ENCODE peak calls at places on chromosomes 11 and 22, in four cellular contexts. D is H1, B is GM12878, Y is K562. K is an unnamed sample.

GRCh38 chr11:96309001-96309642 is 33.9 kb downstream of the MAML2 start:
- DNase-seq in Y (no peak), D (no peak), B (no peak), K (no peak)

GRCh38 chr22:35923026-35923425 is 105.6 kb downstream of the RBFOX2 start:
- DNase-seq in B (no peak), Y (no peak), D (no peak), K (no peak)

GRCh38 chr22:29216873-29217666 is 11.4 kb downstream of the EMID1 start:
- DNase-seq in B (no peak), D (no peak), Y (no peak), K (peak)

GRCh38 chr22:31905356-31905755 is 39.0 kb upstream of the YWHAH start:
- DNase-seq in D (no peak), B (no peak), Y (no peak), K (no peak)

GRCh38 chr11:48093795-48094642 is 113.7 kb downstream of the PTPRJ start:
- DNase-seq in Y (no peak), D (peak), B (no peak), K (peak)

GRCh38 chr22:21857501-21857914 is 9.9 kb downstream of the MAPK1 start:
- DNase-seq in Y (no peak), D (no peak), B (peak), K (peak)

GRCh38 chr22:50278461-50278860 is 8.3 kb upstream of the MAPK11 start:
- DNase-seq in D (no peak), Y (no peak), B (no peak), K (no peak)

GRCh38 chr11:17988465-17988864 is 24.4 kb downstream of the SERGEF start:
- DNase-seq in B (no peak), D (no peak), Y (no peak), K (no peak)

GRCh38 chr11:68431984-68432600 is 28.5 kb upstream of the PPP6R3 start:
- DNase-seq in D (no peak), Y (no peak), B (no peak), K (no peak)

GRCh38 chr11:30586251-30587144 is at the start of gene MPPED2:
- DNase-seq in Y (peak), D (peak), B (no peak), K (no peak)

GRCh38 chr11:68855205-68855978 is 13.7 kb upstream of the CPT1A start:
- DNase-seq in B (no peak), Y (no peak), D (peak), K (no peak)

GRCh38 chr22:38802671-38803121 is 8.8 kb upstream of the DNAL4 start:
- DNase-seq in D (peak), Y (no peak), B (no peak), K (peak)

GRCh38 chr11:109597336-109597735 is 175.3 kb downstream of the C11orf87 start:
- DNase-seq in D (no peak), B (no peak), Y (no peak), K (no peak)

GRCh38 chr11:64383580-64383979 is 24.6 kb downstream of the RPS6KA4 start:
- DNase-seq in B (no peak), D (no peak), Y (no peak), K (no peak)

GRCh38 chr22:40345801-40346177 is 511 bp upstream of the ADSL start:
- DNase-seq in D (peak), Y (peak), B (no peak), K (peak)

GRCh38 chr11:109789911-109790310 is 303.3 kb upstream of the ZC3H12C start:
- DNase-seq in B (no peak), Y (no peak), D (no peak), K (no peak)

GRCh38 chr11:3201677-3202181 is 16.9 kb downstream of the MRGPRG start:
- DNase-seq in Y (no peak), B (no peak), D (no peak), K (no peak)

GRCh38 chr11:62682518-62682917 is 3.6 kb upstream of the UBXN1 start:
- DNase-seq in D (no peak), Y (no peak), B (no peak), K (no peak)

GRCh38 chr11:64854534-64855502 is 10.4 kb upstream of the CDC42BPG start:
- DNase-seq in B (no peak), D (no peak), Y (peak), K (peak)

GRCh38 chr11:32891657-32892354 is 805 bp upstream of the QSER1 start:
- DNase-seq in D (no peak), B (no peak), Y (no peak), K (no peak)

GRCh38 chr11:60265373-60266214 is 14.9 kb upstream of the MS4A4A start:
- DNase-seq in D (no peak), B (peak), Y (peak), K (peak)

GRCh38 chr22:30245985-30246901 is at the start of gene LIF:
- DNase-seq in B (no peak), D (peak), Y (peak), K (no peak)

GRCh38 chr22:33492210-33492651 is 428.0 kb downstream of the LARGE1 start:
- DNase-seq in D (peak), B (no peak), Y (no peak), K (peak)

GRCh38 chr22:30420401-30421178 is 5.0 kb upstream of the MTFP1 start:
- DNase-seq in B (no peak), D (no peak), Y (no peak), K (no peak)

GRCh38 chr11:110951609-110952008 is 239.4 kb upstream of the ARHGAP20 start:
- DNase-seq in D (no peak), B (peak), Y (no peak), K (no peak)

GRCh38 chr11:110431212-110432073 is 1.7 kb downstream of the FDX1 start:
- DNase-seq in Y (no peak), D (no peak), B (no peak), K (no peak)

GRCh38 chr22:19691007-19691720 is 23.1 kb upstream of the SEPTIN5 start:
- DNase-seq in D (no peak), B (no peak), Y (peak), K (no peak)

DNA sequence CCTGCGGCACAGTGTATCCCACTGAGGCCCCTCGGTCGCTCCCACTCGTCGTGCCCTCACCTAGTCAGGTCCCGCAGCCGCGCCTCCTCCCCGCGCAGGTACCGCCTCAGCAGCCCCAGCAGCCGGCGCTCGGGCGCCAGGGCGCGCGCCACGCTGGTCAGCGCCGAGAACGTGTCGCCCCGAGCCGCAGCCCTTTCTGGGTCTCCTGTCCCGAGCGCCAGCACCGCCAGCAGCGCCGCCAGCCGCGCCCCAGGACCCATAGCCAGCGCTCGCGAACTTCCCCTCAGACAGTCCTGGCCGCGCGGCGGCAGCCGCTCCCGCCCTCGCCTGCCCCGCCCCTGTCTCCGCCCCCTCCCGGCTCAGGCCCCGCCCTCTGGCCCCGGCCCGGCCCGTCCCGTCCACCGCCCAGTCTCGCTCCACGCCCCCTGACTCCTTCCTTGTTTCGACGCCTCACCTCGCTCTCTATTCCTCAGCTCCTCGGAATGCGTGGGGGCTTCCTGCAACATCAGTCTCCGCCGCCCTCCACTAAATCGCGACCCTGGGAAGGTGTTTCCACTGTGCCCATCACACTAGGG is at the start of gene P4HA3:
- DNase-seq in B (no peak), Y (peak), D (peak), K (peak)
- TF ChIP-seq HDAC2 in B (no peak), Y (no peak), D (no peak), K (no peak)

DNA sequence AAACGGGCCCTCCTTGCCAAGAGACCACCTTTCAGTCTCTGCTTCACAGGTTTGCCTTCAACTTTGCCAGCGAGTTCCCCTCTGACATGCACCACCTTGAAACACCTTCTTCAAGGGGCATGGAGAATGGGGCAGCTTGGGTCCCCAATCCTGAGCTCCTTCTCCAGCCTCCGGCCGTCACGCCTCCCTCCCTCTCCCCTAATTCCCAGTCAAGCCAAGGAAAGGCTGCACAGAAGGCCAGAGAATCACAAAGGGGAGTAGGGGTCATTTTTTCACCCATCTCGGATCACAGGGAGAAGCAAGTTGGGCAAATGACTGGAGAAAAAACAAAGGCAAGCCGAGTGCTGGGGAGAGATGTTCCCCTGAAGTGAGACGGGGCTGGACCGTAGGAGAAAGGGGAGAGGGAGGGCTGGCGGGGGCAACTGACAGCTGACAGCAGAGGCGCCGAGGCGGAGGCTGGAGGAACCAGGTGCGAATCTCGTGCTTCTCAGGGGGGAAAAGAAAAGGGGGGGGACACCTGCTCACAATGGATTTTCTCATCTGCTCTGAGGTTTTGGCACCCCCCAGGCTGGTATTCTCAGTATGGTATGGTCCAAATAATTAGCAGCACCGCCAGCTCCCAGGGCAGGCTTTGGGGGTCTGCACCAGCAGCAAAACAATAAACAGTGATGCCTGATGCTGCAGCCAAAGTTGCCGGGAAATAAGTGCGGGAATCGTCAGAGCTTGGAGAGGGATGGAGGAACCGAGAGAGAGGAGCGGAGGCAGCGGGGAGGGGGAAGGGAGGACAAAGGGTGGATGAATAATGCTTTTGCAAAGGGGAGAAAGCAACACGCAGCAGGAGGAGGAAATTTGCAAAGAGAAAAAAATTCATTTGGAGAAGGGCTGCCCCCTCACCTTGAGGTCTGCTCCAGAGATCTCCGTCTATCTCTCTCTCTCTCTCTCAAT is 649 bp downstream of the YPEL4 start:
- DNase-seq in D (peak), B (no peak), Y (no peak), K (no peak)
- TF ChIP-seq EZH2 in D (no peak), B (no peak), Y (no peak), K (no peak)

GRCh38 chr11:120667281-120667680 is 155.7 kb downstream of the GRIK4 start:
- DNase-seq in D (no peak), Y (no peak), B (no peak), K (no peak)
- TF ChIP-seq SP1 in D (no peak), Y (no peak), B (no peak), K (no peak)

DNA sequence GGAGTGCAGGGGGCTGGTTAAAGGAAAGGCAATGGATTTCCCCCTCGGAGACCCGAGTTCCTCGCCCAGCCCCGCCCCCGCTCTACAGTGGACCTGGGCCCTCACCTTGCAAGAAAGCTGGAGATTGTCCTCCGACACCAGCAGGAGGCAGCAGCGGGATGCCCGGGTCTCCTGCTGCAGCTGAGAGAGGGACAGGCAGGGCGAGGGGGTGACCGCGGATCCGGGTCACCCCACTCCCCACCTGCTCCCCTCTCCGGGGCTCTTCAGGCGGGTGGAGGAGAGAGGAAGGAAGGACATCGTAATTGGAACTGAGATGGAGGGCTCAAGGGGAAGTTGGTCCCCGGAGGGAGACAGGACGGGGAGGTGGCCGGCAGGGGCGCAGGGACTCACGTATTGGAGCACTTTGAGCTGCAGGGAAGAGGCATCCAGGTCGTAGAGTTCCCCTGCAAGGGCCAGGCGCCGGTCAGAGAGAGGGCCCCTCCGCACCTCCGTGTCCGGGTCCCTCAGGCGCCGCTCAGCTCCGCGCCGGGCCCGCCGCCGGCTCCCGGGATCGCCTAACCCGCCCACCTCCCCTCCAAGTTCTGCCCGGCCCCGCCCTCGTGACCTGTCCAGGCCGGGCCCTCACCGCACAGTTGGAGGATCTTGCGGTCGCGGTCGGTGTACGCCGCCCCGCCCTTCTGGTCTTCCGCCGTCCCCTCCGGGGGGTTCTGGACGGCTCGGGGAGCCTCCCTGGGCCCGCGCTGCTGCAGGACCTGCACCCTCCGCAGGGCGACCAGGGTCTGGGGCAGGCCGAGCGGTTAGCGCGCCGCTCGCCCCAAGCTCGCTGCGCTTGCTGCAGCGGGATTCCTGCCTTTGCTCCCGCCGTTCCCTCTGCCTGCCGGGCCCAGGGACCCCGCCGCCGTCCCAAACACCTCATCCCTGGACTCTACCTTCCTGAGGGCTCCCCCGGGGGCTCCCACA is 84.1 kb downstream of the PDE2A start:
- DNase-seq in Y (peak), B (no peak), D (peak), K (peak)
- TF ChIP-seq HDAC2 in Y (no peak), B (no peak), D (no peak), K (no peak)